ENCODE peak calls at places on chromosome 3, in five cellular contexts. R, N, G, Y and E are unnamed samples.

GRCh38 chr3:146831657-146832056 is 226.5 kb upstream of the PLSCR5 start:
- DNase-seq in G (no peak), N (no peak), Y (no peak), R (no peak), E (no peak)

GRCh38 chr3:98536456-98537017 is 4.8 kb downstream of the GPR15 start:
- DNase-seq in Y (no peak), N (no peak), G (no peak), R (no peak), E (no peak)

GRCh38 chr3:51568041-51568440 is 29.5 kb downstream of the RAD54L2 start:
- DNase-seq in G (no peak), Y (no peak), N (peak; percentile 17), R (no peak), E (no peak)

GRCh38 chr3:51501833-51502561 is 2.2 kb upstream of the DCAF1 start:
- DNase-seq in Y (peak; percentile 60), G (peak; percentile 87), R (peak; percentile 76), N (peak; percentile 67), E (peak; percentile 27)

GRCh38 chr3:53691885-53692284 is 154.3 kb downstream of the CHDH start:
- DNase-seq in G (no peak), Y (no peak), R (no peak), N (no peak), E (no peak)

GRCh38 chr3:57852896-57853295 is 96.8 kb downstream of the SLMAP start:
- DNase-seq in Y (no peak), R (peak; percentile 46), N (peak; percentile 50), G (peak; percentile 5), E (no peak)

GRCh38 chr3:72246685-72247084 is 461.7 kb upstream of the PROK2 start:
- DNase-seq in N (no peak), Y (no peak), R (no peak), G (no peak), E (no peak)

GRCh38 chr3:187040637-187041361 is 98.5 kb downstream of the RPL39L start:
- DNase-seq in R (peak; percentile 68), G (peak; percentile 68), Y (no peak), N (peak; percentile 47), E (no peak)

GRCh38 chr3:63753567-63753966 is 65.5 kb upstream of the C3orf49 start:
- DNase-seq in G (peak; percentile 62), Y (no peak), R (peak; percentile 44), N (peak; percentile 21), E (no peak)

GRCh38 chr3:128379768-128380167 is 86.9 kb downstream of the DNAJB8 start:
- DNase-seq in Y (no peak), G (no peak), N (no peak), R (no peak), E (no peak)

GRCh38 chr3:180116658-180117057 is 79.9 kb upstream of the PEX5L start:
- DNase-seq in R (no peak), N (no peak), Y (no peak), G (no peak), E (no peak)

GRCh38 chr3:79005084-79005483 is 762.7 kb downstream of the ROBO1 start:
- DNase-seq in R (peak; percentile 86), Y (no peak), N (no peak), G (no peak), E (no peak)

GRCh38 chr3:22980346-22980745 is 222.8 kb upstream of the UBE2E2 start:
- DNase-seq in G (no peak), R (no peak), Y (no peak), N (no peak), E (no peak)

GRCh38 chr3:27720899-27721716 is 1.0 kb downstream of the EOMES start:
- DNase-seq in R (no peak), N (no peak), G (no peak), Y (no peak), E (no peak)

GRCh38 chr3:45127130-45127822 is 18.9 kb downstream of the CDCP1 start:
- DNase-seq in G (no peak), R (no peak), N (no peak), Y (no peak), E (no peak)

GRCh38 chr3:134360046-134360445 is 14.2 kb downstream of the AMOTL2 start:
- DNase-seq in Y (no peak), N (peak; percentile 60), R (no peak), G (no peak), E (no peak)

GRCh38 chr3:156816794-156817741 is 9.1 kb upstream of the LEKR1 start:
- DNase-seq in N (peak; percentile 93), Y (no peak), G (peak; percentile 97), R (peak; percentile 59), E (peak; percentile 82)

GRCh38 chr3:101495552-101495951 is 17.5 kb downstream of the SENP7 start:
- DNase-seq in Y (no peak), R (no peak), N (no peak), G (no peak), E (no peak)

GRCh38 chr3:155747867-155748266 is 3.0 kb upstream of the PLCH1 start:
- DNase-seq in R (no peak), Y (no peak), N (no peak), G (no peak), E (no peak)

GRCh38 chr3:55532806-55533205 is 45.7 kb upstream of the WNT5A start:
- DNase-seq in R (no peak), G (no peak), Y (no peak), N (no peak), E (no peak)

GRCh38 chr3:109643590-109643989 is 306.2 kb upstream of the DPPA4 start:
- DNase-seq in G (no peak), N (peak; percentile 25), Y (no peak), R (peak; percentile 75), E (no peak)

GRCh38 chr3:46411271-46411670 is 4.2 kb downstream of the CCRL2 start:
- DNase-seq in N (no peak), R (no peak), Y (no peak), G (no peak), E (no peak)

GRCh38 chr3:194736277-194736895 is 50.7 kb downstream of the FAM43A start:
- DNase-seq in R (no peak), G (no peak), N (no peak), Y (no peak), E (no peak)
- H3K4me3 ChIP-seq in R (no peak overlapping the region), G (no peak overlapping the region), N (no peak overlapping the region), Y (no peak overlapping the region), E (no peak overlapping the region)

GRCh38 chr3:107644631-107645030 is 121.9 kb downstream of the BBX start:
- DNase-seq in Y (no peak), R (peak; percentile 49), N (no peak), G (no peak), E (no peak)

GRCh38 chr3:107637416-107638182 is 114.8 kb downstream of the BBX start:
- DNase-seq in N (no peak), G (no peak), Y (no peak), R (no peak), E (no peak)

GRCh38 chr3:107641572-107642307 is 119.0 kb downstream of the BBX start:
- DNase-seq in G (no peak), Y (no peak), N (peak; percentile 69), R (peak; percentile 74), E (no peak)

DNA sequence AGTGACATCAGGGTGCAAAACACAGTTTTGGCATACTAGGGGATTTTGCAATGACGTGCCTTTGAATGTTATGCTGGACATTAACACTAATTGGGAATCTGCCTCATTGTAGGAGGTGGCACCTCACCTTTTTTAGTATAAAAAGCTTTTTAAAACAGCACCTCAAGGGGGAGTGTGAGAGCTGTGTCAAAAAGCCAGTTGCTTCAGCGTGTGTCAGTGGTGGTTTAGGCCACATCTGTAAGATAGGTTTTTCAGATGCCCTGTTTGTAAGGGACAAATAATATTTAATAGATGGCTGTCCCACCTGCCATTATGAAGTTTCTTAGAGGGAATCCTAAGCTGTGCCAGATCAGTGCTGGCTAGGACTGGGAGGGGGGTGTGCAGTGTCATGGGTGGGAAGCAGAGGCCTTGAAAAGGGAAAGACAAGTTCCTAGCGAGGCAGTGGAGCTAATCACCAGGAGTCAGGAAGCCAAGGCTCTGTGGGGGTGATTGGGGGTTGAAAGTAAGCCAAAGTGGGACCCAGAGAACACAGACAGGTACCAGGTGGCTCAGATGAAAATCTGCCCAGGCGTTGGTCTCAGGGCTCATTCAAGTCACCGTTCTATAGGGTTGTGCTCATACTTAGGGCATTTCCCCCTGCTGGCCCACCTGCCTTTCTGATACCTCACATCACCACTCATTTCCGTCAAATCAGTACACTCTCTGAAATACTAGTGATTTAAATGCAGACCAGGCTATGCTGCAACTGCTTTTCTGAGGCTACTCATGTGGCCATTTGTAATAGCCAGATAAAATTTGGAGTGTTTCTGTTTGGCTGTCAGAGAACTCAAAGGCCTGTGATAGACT is 120.5 kb downstream of the BBX start:
- DNase-seq in Y (no peak), R (peak; percentile 26), G (no peak), N (no peak), E (no peak)
- H3K4me3 ChIP-seq in Y (no peak overlapping the region), R (no peak overlapping the region), G (no peak overlapping the region), N (no peak overlapping the region), E (no peak overlapping the region)

DNA sequence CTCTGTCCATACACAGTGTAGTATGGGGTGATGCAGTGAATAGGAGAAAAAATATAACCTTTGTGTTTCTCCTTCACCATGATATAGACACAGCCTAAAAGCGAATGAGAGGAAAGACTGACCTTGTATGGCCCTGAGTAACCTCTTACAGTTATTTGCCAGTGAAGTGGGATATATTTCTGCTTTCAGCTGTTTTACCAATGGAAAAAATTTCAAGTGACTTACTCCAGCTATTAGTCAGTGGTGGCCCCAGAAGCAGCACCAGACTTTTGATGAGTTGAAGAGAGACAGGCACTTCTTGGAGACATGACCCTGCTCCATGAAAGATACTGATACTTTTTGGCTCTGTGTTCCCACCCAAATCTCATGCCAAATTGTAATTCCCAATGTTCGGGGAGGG is 222.8 kb downstream of the ABHD5 start:
- DNase-seq in G (no peak), N (no peak), R (no peak), Y (no peak), E (no peak)
- H3K4me3 ChIP-seq in G (no peak overlapping the region), N (no peak overlapping the region), R (no peak overlapping the region), Y (no peak overlapping the region), E (no peak overlapping the region)

GRCh38 chr3:169659096-169659521 is 4.4 kb downstream of the MECOM start:
- DNase-seq in N (no peak), G (no peak), R (no peak), Y (no peak), E (no peak)

GRCh38 chr3:169661567-169662214 is 1.8 kb downstream of the MECOM start:
- DNase-seq in R (no peak), G (peak; percentile 64), Y (no peak), N (no peak), E (no peak)

GRCh38 chr3:169658311-169658931 is 5.1 kb downstream of the MECOM start:
- DNase-seq in R (no peak), G (peak; percentile 39), N (no peak), Y (no peak), E (no peak)

GRCh38 chr3:169660709-169661566 is 2.6 kb downstream of the MECOM start:
- DNase-seq in G (peak; percentile 30), N (no peak), Y (no peak), R (no peak), E (no peak)

GRCh38 chr3:169659858-169660614 is 3.5 kb downstream of the MECOM start:
- DNase-seq in R (no peak), N (no peak), G (no peak), Y (no peak), E (no peak)
- H3K4me3 ChIP-seq in R (no peak overlapping the region), N (no peak overlapping the region), G (no peak overlapping the region), Y (no peak overlapping the region), E (no peak overlapping the region)

GRCh38 chr3:188433526-188433855 is 279.5 kb downstream of the LPP start:
- DNase-seq in Y (no peak), G (no peak), R (no peak), N (no peak), E (no peak)
- H3K4me3 ChIP-seq in Y (no peak overlapping the region), G (no peak overlapping the region), R (no peak overlapping the region), N (no peak overlapping the region), E (no peak overlapping the region)

GRCh38 chr3:13569201-13569600 is 20.3 kb downstream of the FBLN2 start:
- DNase-seq in R (no peak), G (no peak), N (no peak), Y (no peak), E (no peak)
- H3K4me3 ChIP-seq in R (no peak overlapping the region), G (no peak overlapping the region), N (no peak overlapping the region), Y (no peak overlapping the region), E (no peak overlapping the region)